ENCODE peak calls at places on chromosomes 7 and 10, in eight cellular contexts. H is A549, Z is SK-N-SH, V is tibial nerve, Y is ovary, F is sigmoid colon, S is stomach, B is esophagus muscularis mucosa. E is an unnamed sample.
A peak's percentile ranks its signal among the peaks of the same experiment; 100 is the strongest.

GRCh38 chr10:18060217-18060616 is 80.0 kb upstream of the CACNB2 start:
- DNase-seq in Y (peak; percentile 53), S (no peak), H (no peak), B (no peak), Z (peak; percentile 3), F (peak; percentile 87), V (no peak), E (no peak)

GRCh38 chr7:135772639-135773019 is 24.0 kb upstream of the FAM180A start:
- DNase-seq in S (no peak), V (no peak), Z (no peak), F (no peak), Y (no peak), H (no peak), B (no peak), E (no peak)

GRCh38 chr7:12716134-12716667 is 28.8 kb downstream of the ARL4A start:
- DNase-seq in Z (no peak), Y (no peak), V (no peak), H (no peak), F (no peak), S (no peak), B (no peak), E (no peak)

GRCh38 chr10:100749059-100749308 is 3.6 kb downstream of the PAX2 start:
- DNase-seq in S (no peak), Z (no peak), F (no peak), H (no peak), V (no peak), Y (no peak), B (no peak), E (no peak)

GRCh38 chr7:17369686-17370426 is 71.4 kb downstream of the AHR start:
- DNase-seq in H (peak; percentile 41), Y (peak; percentile 35), S (no peak), V (no peak), F (no peak), B (no peak), Z (no peak), E (no peak)

GRCh38 chr10:100766693-100767427 is 21.5 kb downstream of the PAX2 start:
- DNase-seq in Z (peak; percentile 76), H (peak; percentile 32), B (no peak), F (no peak), S (no peak), V (no peak), Y (no peak), E (no peak)

GRCh38 chr7:45253368-45253767 is 95.8 kb downstream of the RAMP3 start:
- DNase-seq in H (no peak), V (no peak), Y (no peak), F (no peak), S (no peak), Z (no peak), B (peak; percentile 60), E (no peak)

GRCh38 chr10:62732841-62733653 is 71.5 kb upstream of the ADO start:
- DNase-seq in F (no peak), V (no peak), Z (no peak), B (no peak), S (no peak), H (no peak), Y (no peak), E (no peak)

GRCh38 chr7:77989981-77990566 is 191.5 kb downstream of the PHTF2 start:
- DNase-seq in H (no peak), V (no peak), Z (no peak), S (peak; percentile 27), B (no peak), Y (no peak), F (no peak), E (no peak)

GRCh38 chr7:95794917-95795515 is 22.7 kb downstream of the DYNC1I1 start:
- DNase-seq in F (no peak), B (no peak), Z (peak; percentile 26), S (no peak), H (no peak), V (no peak), Y (no peak), E (no peak)

GRCh38 chr10:65235266-65235665 is 1690.6 kb upstream of the LRRTM3 start:
- DNase-seq in F (no peak), S (no peak), Y (no peak), H (no peak), B (no peak), V (no peak), Z (no peak), E (no peak)

GRCh38 chr10:93652857-93653256 is 40.5 kb downstream of the PDE6C start:
- DNase-seq in V (no peak), Z (no peak), S (no peak), H (no peak), Y (no peak), B (no peak), F (no peak), E (no peak)

GRCh38 chr10:66252986-66253385 is 672.9 kb upstream of the LRRTM3 start:
- DNase-seq in S (no peak), B (no peak), Z (no peak), H (no peak), V (no peak), F (no peak), Y (no peak), E (no peak)

GRCh38 chr7:81676105-81676811 is 93.6 kb downstream of the HGF start:
- DNase-seq in H (no peak), Z (no peak), Y (no peak), S (no peak), B (no peak), V (no peak), F (no peak), E (no peak)

GRCh38 chr10:132897516-132898381 is 44.6 kb downstream of the CFAP46 start:
- DNase-seq in Y (no peak), H (no peak), S (no peak), F (peak; percentile 53), Z (peak; percentile 44), B (no peak), V (peak; percentile 1), E (no peak)

GRCh38 chr10:6176691-6177231 is 26.0 kb upstream of the PFKFB3 start:
- DNase-seq in H (no peak), Z (peak; percentile 6), F (no peak), Y (no peak), B (no peak), V (no peak), S (no peak), E (no peak)

GRCh38 chr7:143305423-143306070 is 10.4 kb upstream of the CLCN1 start:
- DNase-seq in H (peak; percentile 69), S (peak; percentile 93), B (no peak), Y (peak; percentile 63), F (no peak), V (peak; percentile 50), Z (peak; percentile 68), E (no peak)

GRCh38 chr10:125120046-125120710 is 40.2 kb downstream of the CTBP2 start:
- DNase-seq in H (no peak), V (no peak), F (peak; percentile 57), S (no peak), Z (no peak), Y (peak; percentile 71), B (no peak), E (no peak)
- TF ChIP-seq EP300 in H (no peak), V (no peak), F (no peak), S (no peak), Z (no peak), Y (no peak), B (no peak), E (no peak)

GRCh38 chr10:60932756-60933155 is 11.2 kb downstream of the RHOBTB1 start:
- DNase-seq in Y (no peak), V (no peak), F (no peak), H (no peak), S (no peak), B (no peak), Z (no peak), E (no peak)

GRCh38 chr10:60934215-60935175 is 9.5 kb downstream of the RHOBTB1 start:
- DNase-seq in H (no peak), B (no peak), S (no peak), V (no peak), F (no peak), Z (no peak), Y (no peak), E (no peak)

GRCh38 chr10:60930237-60930636 is 13.7 kb downstream of the RHOBTB1 start:
- DNase-seq in B (no peak), S (no peak), F (no peak), H (no peak), Z (no peak), Y (no peak), V (no peak), E (no peak)
- H3K4me1 ChIP-seq in B (peaks cover 10% of the 10 kb centered on the region), S (peaks cover 6% of the 10 kb centered on the region), F (peaks cover 10% of the 10 kb centered on the region), H (peaks cover 5% of the 10 kb centered on the region), Z (no peaks in the 10 kb centered on the region), Y (peaks cover 7% of the 10 kb centered on the region), V (no peaks in the 10 kb centered on the region), E (no peaks in the 10 kb centered on the region)

DNA sequence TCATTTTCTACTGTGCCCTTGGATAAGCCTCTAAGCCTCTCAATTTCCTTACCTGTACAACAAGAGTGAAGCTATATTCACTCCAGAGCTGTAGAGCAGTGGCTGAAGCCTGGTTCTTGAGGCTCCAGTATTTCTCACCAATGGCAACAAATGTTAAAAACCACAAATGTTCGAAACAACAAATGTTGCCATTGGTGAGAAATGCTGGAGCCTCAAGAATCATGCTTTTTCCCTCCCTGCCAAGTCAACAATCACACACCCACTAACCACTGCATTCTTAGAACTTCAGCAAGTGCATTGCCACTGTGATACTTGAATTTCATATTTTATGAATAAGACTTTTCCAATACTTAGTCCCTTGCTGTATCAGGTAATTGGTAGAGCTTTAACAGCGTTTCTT is 237.9 kb downstream of the TMEM26 start:
- DNase-seq in Z (no peak), S (no peak), H (no peak), B (no peak), Y (no peak), F (no peak), V (no peak), E (no peak)
- TF ChIP-seq EP300 in Z (no peak), S (no peak), H (no peak), B (no peak), Y (no peak), F (no peak), V (no peak), E (no peak)

DNA sequence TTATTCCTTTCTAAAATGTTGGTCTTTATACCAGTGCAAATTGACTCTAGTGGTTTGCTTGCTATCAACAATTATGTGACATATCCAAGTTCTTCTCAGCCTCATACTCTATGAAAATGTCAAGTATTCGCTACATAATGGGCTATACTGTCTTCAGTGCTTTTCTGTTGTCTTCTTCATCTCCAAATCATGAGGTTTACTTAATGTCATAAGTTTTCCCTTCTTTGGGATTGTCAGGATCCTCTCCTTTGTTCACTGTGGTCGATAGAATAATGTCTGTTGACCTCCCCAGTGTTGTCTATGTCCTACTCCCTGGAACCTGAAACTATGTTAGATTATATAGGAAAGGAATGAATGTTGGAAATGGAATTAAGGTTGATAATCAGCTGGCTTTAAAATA is 16.4 kb upstream of the RALA start:
- DNase-seq in F (no peak), Y (no peak), S (no peak), B (no peak), Z (no peak), H (no peak), V (no peak), E (no peak)
- H3K4me1 ChIP-seq in F (no peaks in the 10 kb centered on the region), Y (no peaks in the 10 kb centered on the region), S (peaks cover 8% of the 10 kb centered on the region), B (peaks cover 13% of the 10 kb centered on the region), Z (peaks cover 20% of the 10 kb centered on the region), H (peaks cover 9% of the 10 kb centered on the region), V (peaks cover 4% of the 10 kb centered on the region), E (peaks cover 11% of the 10 kb centered on the region)

GRCh38 chr10:12902135-12902572 is 99.4 kb downstream of the CCDC3 start:
- DNase-seq in Y (peak; percentile 73), S (peak; percentile 57), H (peak; percentile 63), Z (peak; percentile 83), F (no peak), V (no peak), B (no peak), E (no peak)
- TF ChIP-seq EP300 in Y (no peak), S (no peak), H (no peak), Z (no peak), F (no peak), V (no peak), B (no peak), E (no peak)

E was measured in suprapubic skin.